ENCODE peak calls at places on chromosome 6, in seven cellular contexts. X, W, N, K, P, F and B are unnamed samples.

GRCh38 chr6:24743265-24743943 is 24.4 kb upstream of the C6orf62 start:
- DNase-seq in X (peak; percentile 76), W (no peak), N (no peak), K (peak; percentile 39), P (peak; percentile 81), F (no peak), B (no peak)

GRCh38 chr6:2743280-2744205 is 7.2 kb downstream of the MYLK4 start:
- DNase-seq in X (no peak), W (no peak), N (no peak), K (no peak), P (no peak), F (no peak), B (no peak)

GRCh38 chr6:92150560-92150959 is 1268.8 kb downstream of the EPHA7 start:
- DNase-seq in X (no peak), W (no peak), N (no peak), K (no peak), P (no peak), F (no peak), B (no peak)

GRCh38 chr6:30169658-30170614 is 6.6 kb downstream of the TRIM15 start:
- DNase-seq in X (peak; percentile 51), W (no peak), N (peak; percentile 73), K (peak; percentile 71), P (peak; percentile 20), F (peak; percentile 68), B (peak; percentile 55)

GRCh38 chr6:121881974-121882667 is 446.7 kb downstream of the GJA1 start:
- DNase-seq in X (no peak), W (no peak), N (no peak), K (no peak), P (no peak), F (no peak), B (no peak)

GRCh38 chr6:38157905-38158304 is 338.4 kb downstream of the ZFAND3 start:
- DNase-seq in X (no peak), W (no peak), N (no peak), K (no peak), P (no peak), F (no peak), B (no peak)

GRCh38 chr6:61809004-61809595 is 476.9 kb downstream of the KHDRBS2 start:
- DNase-seq in X (no peak), W (no peak), N (peak; percentile 2), K (no peak), P (no peak), F (peak; percentile 45), B (peak; percentile 22)

GRCh38 chr6:134171517-134171916 is 119.1 kb upstream of the SLC2A12 start:
- DNase-seq in X (no peak), W (no peak), N (no peak), K (no peak), P (no peak), F (no peak), B (no peak)

GRCh38 chr6:17096657-17097056 is 5.2 kb upstream of the STMND1 start:
- DNase-seq in X (no peak), W (no peak), N (no peak), K (no peak), P (no peak), F (peak; percentile 74), B (no peak)

GRCh38 chr6:159972506-159973268 is 3.8 kb downstream of the IGF2R start:
- DNase-seq in X (no peak), W (no peak), N (no peak), K (no peak), P (no peak), F (no peak), B (no peak)

GRCh38 chr6:164695896-164696295 is 613.5 kb downstream of the C6orf118 start:
- DNase-seq in X (no peak), W (no peak), N (no peak), K (no peak), P (no peak), F (no peak), B (no peak)

GRCh38 chr6:105384004-105384403 is 18.9 kb downstream of the PREP start:
- DNase-seq in X (peak; percentile 43), W (no peak), N (no peak), K (peak; percentile 59), P (no peak), F (no peak), B (no peak)

GRCh38 chr6:144909753-144910280 is 624.7 kb downstream of the UTRN start:
- DNase-seq in X (no peak), W (no peak), N (no peak), K (no peak), P (no peak), F (no peak), B (no peak)

GRCh38 chr6:25130518-25130917 is 148.7 kb upstream of the CARMIL1 start:
- DNase-seq in X (no peak), W (no peak), N (no peak), K (no peak), P (no peak), F (no peak), B (no peak)

GRCh38 chr6:17012421-17013225 is 89.2 kb upstream of the STMND1 start:
- DNase-seq in X (no peak), W (no peak), N (peak; percentile 45), K (no peak), P (no peak), F (no peak), B (peak; percentile 99)

GRCh38 chr6:12977206-12977605 is 260.6 kb downstream of the PHACTR1 start:
- DNase-seq in X (no peak), W (no peak), N (no peak), K (no peak), P (no peak), F (no peak), B (no peak)

GRCh38 chr6:41427642-41428401 is 92.4 kb downstream of the NCR2 start:
- DNase-seq in X (no peak), W (peak; percentile 82), N (peak; percentile 71), K (no peak), P (no peak), F (peak; percentile 65), B (peak; percentile 45)

GRCh38 chr6:29750709-29751108 is 27.5 kb downstream of the HLA-F start:
- DNase-seq in X (no peak), W (no peak), N (no peak), K (no peak), P (no peak), F (no peak), B (no peak)

GRCh38 chr6:147684906-147685305 is 176.4 kb downstream of the SAMD5 start:
- DNase-seq in X (no peak), W (no peak), N (no peak), K (no peak), P (no peak), F (no peak), B (no peak)

GRCh38 chr6:170173416-170173990 is 117.4 kb downstream of the DLL1 start:
- DNase-seq in X (no peak), W (peak; percentile 8), N (no peak), K (no peak), P (no peak), F (no peak), B (no peak)

GRCh38 chr6:66935612-66936011 is 1228.6 kb upstream of the EYS start:
- DNase-seq in X (no peak), W (no peak), N (no peak), K (no peak), P (no peak), F (no peak), B (no peak)

DNA sequence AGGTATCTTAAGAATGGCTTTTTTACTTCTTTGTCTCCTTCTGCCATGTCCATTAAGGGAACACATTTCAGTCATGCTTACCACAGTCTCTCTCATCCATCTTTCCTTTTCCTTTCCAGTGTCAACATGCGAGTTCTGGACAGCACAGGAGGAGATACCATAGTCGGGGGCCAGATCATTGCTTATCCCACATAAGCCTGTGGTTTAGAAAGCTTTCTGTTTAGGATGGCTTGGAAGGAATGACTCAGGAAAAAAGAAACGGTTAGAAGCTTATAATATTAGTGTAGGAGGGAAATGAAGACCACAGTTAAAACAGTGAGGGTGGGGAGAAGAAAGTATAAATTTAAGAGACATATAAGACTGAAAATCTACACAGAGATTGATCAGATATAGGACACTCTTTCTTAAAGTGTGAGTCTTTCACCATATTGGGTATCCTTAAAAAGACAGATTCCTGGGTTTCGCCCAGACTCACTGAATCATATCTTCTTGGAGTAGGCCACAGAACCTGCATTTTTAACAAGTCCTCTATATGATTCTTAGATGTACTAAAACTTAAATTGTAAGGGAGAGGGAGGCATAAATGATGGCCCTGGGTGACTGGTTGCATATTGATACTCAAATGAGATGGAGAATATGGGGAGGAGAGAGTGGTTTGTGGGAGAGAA is 36.1 kb downstream of the DSE start:
- DNase-seq in X (no peak), W (no peak), N (no peak), K (no peak), P (no peak), F (no peak), B (no peak)
- TF ChIP-seq JUND in X (no peak), W (no peak), N (no peak), K (no peak), P (no peak), F (no peak), B (no peak)

DNA sequence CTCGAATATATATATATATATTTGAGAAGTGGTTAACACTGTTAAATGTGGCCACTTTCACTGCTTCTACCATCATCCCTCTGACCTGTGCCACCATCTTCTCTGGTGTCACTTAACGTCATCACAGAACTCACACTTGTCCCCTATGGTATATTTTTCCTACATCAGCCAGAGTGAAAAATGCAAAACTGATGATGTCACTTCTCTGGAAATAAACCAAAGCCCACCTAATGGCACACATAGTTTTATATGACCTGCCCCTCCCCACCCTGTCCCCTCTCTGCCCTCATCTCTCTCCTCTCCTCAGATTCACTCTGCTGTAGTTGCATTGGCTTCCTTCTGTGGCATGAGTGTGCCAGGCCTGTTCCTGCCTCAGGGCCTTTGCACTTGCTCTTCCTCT is 63.9 kb upstream of the IFNGR1 start:
- DNase-seq in X (no peak), W (no peak), N (no peak), K (no peak), P (no peak), F (no peak), B (no peak)
- TF ChIP-seq JUND in X (no peak), W (no peak), N (no peak), K (no peak), P (no peak), F (no peak), B (no peak)

GRCh38 chr6:136134275-136134674 is 115.8 kb downstream of the MTFR2 start:
- DNase-seq in X (no peak), W (no peak), N (no peak), K (no peak), P (no peak), F (no peak), B (no peak)

GRCh38 chr6:136134751-136135150 is 115.4 kb downstream of the MTFR2 start:
- DNase-seq in X (no peak), W (no peak), N (no peak), K (no peak), P (no peak), F (no peak), B (no peak)

GRCh38 chr6:136138003-136138402 is 112.1 kb downstream of the MTFR2 start:
- DNase-seq in X (no peak), W (no peak), N (no peak), K (no peak), P (no peak), F (no peak), B (no peak)

GRCh38 chr6:136136274-136136673 is 113.8 kb downstream of the MTFR2 start:
- DNase-seq in X (no peak), W (no peak), N (no peak), K (no peak), P (no peak), F (no peak), B (no peak)

GRCh38 chr6:136137008-136137689 is 113.0 kb downstream of the MTFR2 start:
- DNase-seq in X (peak; percentile 6), W (no peak), N (no peak), K (no peak), P (no peak), F (peak; percentile 6), B (no peak)
- TF ChIP-seq JUND in X (no peak), W (no peak), N (no peak), K (no peak), P (no peak), F (no peak), B (no peak)

GRCh38 chr6:45514454-45514853 is 136.7 kb upstream of the SUPT3H start:
- DNase-seq in X (no peak), W (no peak), N (no peak), K (no peak), P (no peak), F (no peak), B (no peak)
- TF ChIP-seq JUND in X (no peak), W (no peak), N (no peak), K (no peak), P (no peak), F (no peak), B (no peak)